ENCODE peak calls at places on chromosomes 13 and 19, in seven cellular contexts. H is hepatic stellate cell; A is neural crest cell; K is AG04450; R is SJSA1; V is activated T-helper 1 cell treated with anti-CD3 and anti-CD28 coated beads, Interleukin-12 subunit alpha, Interleukin-12 subunit beta, Interleukin-2, Interleukin-4 antibody, amounts not matched to agents 30 ng/mL and 10 ng/mL and 1 ng/mL, durations not matched to agents 14 hours and 24 hours and 36 hours; S is neuronal stem cell. I is an unnamed sample.

GRCh38 chr13:21067794-21068193 is 6.4 kb upstream of the LATS2 start:
- DNase-seq in H (no peak), V (no peak), A (no peak), S (no peak), R (no peak), K (no peak), I (no peak)

GRCh38 chr19:32877977-32878745 is 8.6 kb upstream of the SLC7A9 start:
- DNase-seq in S (no peak), H (no peak), V (no peak), K (no peak), R (peak), A (no peak), I (no peak)

GRCh38 chr13:36531746-36532486 is 99.6 kb downstream of the CCNA1 start:
- DNase-seq in V (no peak), S (no peak), R (no peak), A (no peak), K (no peak), H (no peak), I (peak)

GRCh38 chr13:41694902-41695301 is 237.6 kb downstream of the RGCC start:
- DNase-seq in R (peak), K (peak), S (no peak), H (peak), V (no peak), A (no peak), I (peak)

GRCh38 chr13:33153421-33154381 is 131.9 kb downstream of the STARD13 start:
- DNase-seq in H (peak), S (no peak), R (no peak), A (no peak), V (no peak), K (no peak), I (peak)

GRCh38 chr19:43726736-43727592 is 11.1 kb downstream of the IRGC start:
- DNase-seq in A (no peak), R (no peak), S (no peak), K (no peak), V (no peak), H (no peak), I (no peak)

GRCh38 chr13:60261432-60262351 is 98.0 kb upstream of the DIAPH3 start:
- DNase-seq in R (no peak), H (no peak), K (no peak), V (no peak), A (no peak), S (no peak), I (no peak)

GRCh38 chr13:84927442-84928169 is 871.6 kb downstream of the SLITRK6 start:
- DNase-seq in S (no peak), H (no peak), A (no peak), R (no peak), K (no peak), V (no peak), I (no peak)

GRCh38 chr19:12791345-12792047 is at the start of gene JUNB:
- DNase-seq in S (no peak), R (peak), A (peak), V (peak), K (peak), H (peak), I (peak)

GRCh38 chr19:35963514-35963913 is 27.3 kb downstream of the LRFN3 start:
- DNase-seq in H (peak), V (peak), K (peak), S (peak), R (no peak), A (peak), I (no peak)

GRCh38 chr13:19864018-19864338 is 529 bp upstream of the ZMYM5 start:
- DNase-seq in S (peak), A (peak), K (no peak), V (peak), R (peak), H (peak), I (no peak)

GRCh38 chr13:41061075-41061913 is at the start of gene WBP4:
- DNase-seq in V (peak), H (peak), K (peak), R (peak), A (peak), S (peak), I (peak)

GRCh38 chr13:104318121-104318520 is 1251.9 kb upstream of the SLC10A2 start:
- DNase-seq in V (no peak), S (no peak), H (peak), K (no peak), R (no peak), A (no peak), I (no peak)

GRCh38 chr13:42420304-42420703 is 148.4 kb downstream of the AKAP11 start:
- DNase-seq in K (no peak), S (no peak), A (no peak), V (no peak), H (no peak), R (no peak), I (no peak)

I was measured in pulmonary artery endothelial cell.